ENCODE peak calls at places on chromosome 4, in six cellular contexts. J is K562, Z is H1, M is SK-N-SH, E is GM12878, W is HepG2. X is an unnamed sample.

GRCh38 chr4:95898226-95898625 is 58.3 kb downstream of the PDHA2 start:
- DNase-seq in J (no peak), Z (no peak), W (no peak), M (no peak), E (no peak), X (peak)

GRCh38 chr4:6907658-6908191 is 1.9 kb upstream of the TBC1D14 start:
- DNase-seq in W (no peak), E (no peak), Z (no peak), M (peak), J (peak), X (no peak)

GRCh38 chr4:154781126-154781982 is at the start of gene RBM46:
- DNase-seq in J (no peak), M (peak), E (no peak), W (no peak), Z (no peak), X (no peak)

GRCh38 chr4:27360651-27361347 is 500.2 kb downstream of the STIM2 start:
- DNase-seq in M (no peak), W (no peak), E (no peak), Z (peak), J (no peak), X (no peak)

GRCh38 chr4:98476891-98477290 is 181.5 kb downstream of the TSPAN5 start:
- DNase-seq in J (no peak), W (no peak), E (no peak), M (no peak), Z (no peak), X (no peak)

GRCh38 chr4:1578968-1579833 is 104.9 kb downstream of the FAM53A start:
- DNase-seq in M (peak), E (no peak), J (peak), W (no peak), Z (no peak), X (peak)

GRCh38 chr4:44668521-44668920 is 9.7 kb upstream of the GUF1 start:
- DNase-seq in M (no peak), W (no peak), Z (no peak), J (no peak), E (no peak), X (no peak)

GRCh38 chr4:118948545-118949144 is 60.0 kb downstream of the SYNPO2 start:
- DNase-seq in M (no peak), E (no peak), W (no peak), Z (no peak), J (no peak), X (no peak)

GRCh38 chr4:87211249-87211952 is 9.0 kb downstream of the KLHL8 start:
- DNase-seq in J (no peak), E (no peak), W (no peak), Z (no peak), M (no peak), X (no peak)

GRCh38 chr4:139872274-139872673 is 206.7 kb downstream of the MGST2 start:
- DNase-seq in J (no peak), E (no peak), M (no peak), Z (no peak), W (peak), X (peak)

GRCh38 chr4:10074076-10074766 is 42.4 kb downstream of the WDR1 start:
- DNase-seq in J (no peak), M (no peak), Z (no peak), W (no peak), E (no peak), X (no peak)

GRCh38 chr4:156298230-156298629 is 344.6 kb upstream of the CTSO start:
- DNase-seq in M (no peak), W (no peak), E (no peak), Z (no peak), J (no peak), X (no peak)

GRCh38 chr4:66564901-66565648 is 894.8 kb upstream of the EPHA5 start:
- DNase-seq in Z (no peak), J (no peak), E (no peak), M (no peak), W (no peak), X (no peak)

GRCh38 chr4:151169223-151169622 is 69.8 kb downstream of the RPS3A start:
- DNase-seq in W (no peak), Z (no peak), E (no peak), J (no peak), M (peak), X (no peak)

GRCh38 chr4:172127168-172127567 is 314.0 kb downstream of the GALNTL6 start:
- DNase-seq in E (no peak), M (no peak), Z (no peak), J (no peak), W (no peak), X (no peak)

GRCh38 chr4:183407128-183407585 is 37.3 kb upstream of the CDKN2AIP start:
- DNase-seq in W (peak), Z (peak), M (peak), J (peak), E (peak), X (peak)

GRCh38 chr4:85828295-85828910 is 353.5 kb downstream of the ARHGAP24 start:
- DNase-seq in J (no peak), W (no peak), E (no peak), Z (no peak), M (no peak), X (no peak)

GRCh38 chr4:34679228-34679627 is 1565.1 kb downstream of the ARAP2 start:
- DNase-seq in J (no peak), M (no peak), W (no peak), Z (no peak), E (no peak), X (no peak)

GRCh38 chr4:80840396-80840795 is 190.1 kb upstream of the BMP3 start:
- DNase-seq in E (no peak), Z (no peak), M (no peak), J (no peak), W (no peak), X (no peak)

GRCh38 chr4:83561381-83561780 is 25.5 kb downstream of the GPAT3 start:
- DNase-seq in M (no peak), Z (no peak), J (no peak), W (peak), E (no peak), X (peak)

GRCh38 chr4:186904104-186904503 is 180.4 kb upstream of the FAT1 start:
- DNase-seq in W (peak), J (no peak), M (no peak), E (no peak), Z (no peak), X (no peak)

GRCh38 chr4:153223418-153223792 is 19.2 kb downstream of the TRIM2 start:
- DNase-seq in E (no peak), J (no peak), M (peak), W (no peak), Z (no peak), X (no peak)

GRCh38 chr4:153223935-153224334 is 19.7 kb downstream of the TRIM2 start:
- DNase-seq in W (no peak), Z (no peak), E (no peak), J (no peak), M (no peak), X (no peak)

GRCh38 chr4:153222162-153222789 is 18.0 kb downstream of the TRIM2 start:
- DNase-seq in Z (no peak), J (no peak), W (no peak), E (no peak), M (peak), X (no peak)

GRCh38 chr4:153221783-153222161 is 17.5 kb downstream of the TRIM2 start:
- DNase-seq in M (no peak), E (no peak), J (no peak), W (no peak), Z (no peak), X (no peak)

DNA sequence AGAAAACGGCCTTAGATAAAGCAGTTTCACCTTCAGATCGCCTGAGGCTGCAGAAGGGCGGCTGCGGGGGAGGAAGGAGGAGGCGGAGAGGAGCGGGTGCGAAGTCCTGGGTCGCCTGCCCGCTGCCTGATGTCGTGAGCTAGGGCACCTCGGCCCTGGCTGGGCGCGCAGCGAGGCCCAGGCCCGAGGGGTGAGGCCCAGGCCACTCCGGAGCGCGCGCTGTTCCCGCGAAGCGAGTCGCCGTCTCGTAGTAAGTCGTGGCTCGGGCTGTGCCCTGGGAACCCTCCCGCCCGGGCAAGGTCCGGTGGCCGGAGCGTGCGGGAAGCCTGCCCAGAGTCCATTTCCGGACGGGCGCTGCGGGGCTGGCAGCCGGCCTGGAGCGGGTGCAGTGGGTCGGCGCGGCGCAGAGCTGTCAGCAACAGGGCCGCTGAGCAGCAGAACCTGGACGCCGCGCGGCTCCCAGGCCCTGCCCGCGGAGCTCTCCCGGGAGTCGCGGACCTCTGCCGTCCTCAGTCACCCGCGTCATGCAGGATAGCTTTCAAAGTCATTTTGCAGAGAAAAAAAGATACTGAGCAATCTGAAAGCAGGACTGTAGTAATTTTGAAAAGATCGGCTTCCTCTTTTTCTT is 18.7 kb downstream of the TRIM2 start:
- DNase-seq in M (peak), Z (no peak), J (no peak), W (no peak), E (no peak), X (peak)
- TF ChIP-seq GABPA in M (no peak), Z (no peak), J (no peak), W (no peak), E (no peak), X (no peak)

GRCh38 chr4:127555106-127555505 is 77.7 kb upstream of the INTU start:
- DNase-seq in M (no peak), Z (no peak), J (no peak), E (no peak), W (no peak), X (no peak)
- TF ChIP-seq GABPA in M (no peak), Z (no peak), J (no peak), E (no peak), W (no peak), X (no peak)

GRCh38 chr4:130705023-130705422 is 1609.1 kb downstream of the C4orf33 start:
- DNase-seq in M (peak), Z (no peak), J (no peak), E (no peak), W (no peak), X (no peak)
- TF ChIP-seq GABPA in M (no peak), Z (no peak), J (no peak), E (no peak), W (no peak), X (no peak)

GRCh38 chr4:24475756-24476155 is 108.6 kb downstream of the DHX15 start:
- DNase-seq in M (no peak), W (no peak), J (no peak), E (no peak), Z (no peak), X (no peak)

GRCh38 chr4:24472514-24473308 is 111.6 kb downstream of the DHX15 start:
- DNase-seq in M (peak), J (peak), E (no peak), Z (peak), W (peak), X (peak)

GRCh38 chr4:24471623-24472510 is 112.5 kb downstream of the DHX15 start:
- DNase-seq in Z (no peak), J (no peak), E (no peak), M (peak), W (no peak), X (no peak)

GRCh38 chr4:24473309-24473721 is 111.0 kb downstream of the DHX15 start:
- DNase-seq in M (peak), J (no peak), E (no peak), W (no peak), Z (no peak), X (peak)

GRCh38 chr4:24470681-24471622 is 113.4 kb downstream of the DHX15 start:
- DNase-seq in W (no peak), E (no peak), Z (no peak), M (peak), J (no peak), X (no peak)
- TF ChIP-seq GABPA in W (no peak), E (no peak), Z (no peak), M (no peak), J (no peak), X (no peak)

GRCh38 chr4:94488667-94489066 is 36.9 kb downstream of the PDLIM5 start:
- DNase-seq in J (no peak), M (no peak), Z (no peak), W (no peak), E (no peak), X (no peak)
- TF ChIP-seq GABPA in J (no peak), M (no peak), Z (no peak), W (no peak), E (no peak), X (no peak)

GRCh38 chr4:124018383-124019317 is 622.1 kb downstream of the SPRY1 start:
- DNase-seq in E (peak), W (peak), M (peak), J (no peak), Z (no peak), X (no peak)
- TF ChIP-seq GABPA in E (peak), W (peak), M (peak), J (no peak), Z (no peak), X (no peak)

GRCh38 chr4:40939826-40940225 is 190.1 kb downstream of the NSUN7 start:
- DNase-seq in J (no peak), W (no peak), Z (no peak), M (no peak), E (no peak), X (no peak)
- TF ChIP-seq GABPA in J (no peak), W (no peak), Z (no peak), M (no peak), E (no peak), X (no peak)